ENCODE peak calls at places on chromosomes 5 and 9, in five cellular contexts. One of them, this sample, is unnamed. For H3K9me3, the result is how much of the 10 kb centered on the place peaks cover.

GRCh38 chr9:5899292-5899691 is 8.6 kb downstream of the MLANA start:
- DNase-seq in OCI-LY7: peak
- DNase-seq in adrenal gland: no peak
- DNase-seq in psoas muscle: no peak
- DNase-seq in AG04450: no peak
- DNase-seq in this sample: no peak

GRCh38 chr9:27564031-27564430 is 9.2 kb downstream of the C9orf72 start:
- DNase-seq in OCI-LY7: no peak
- DNase-seq in adrenal gland: no peak
- DNase-seq in psoas muscle: no peak
- DNase-seq in AG04450: no peak
- DNase-seq in this sample: no peak

GRCh38 chr9:102506391-102506790 is 488.7 kb upstream of the CYLC2 start:
- DNase-seq in OCI-LY7: no peak
- DNase-seq in adrenal gland: no peak
- DNase-seq in psoas muscle: no peak
- DNase-seq in AG04450: no peak
- DNase-seq in this sample: no peak

GRCh38 chr9:74771262-74771585 is 116.5 kb downstream of the TRPM6 start:
- DNase-seq in OCI-LY7: no peak
- DNase-seq in adrenal gland: no peak
- DNase-seq in psoas muscle: no peak
- DNase-seq in AG04450: no peak
- DNase-seq in this sample: no peak

GRCh38 chr9:82109626-82110025 is 121.1 kb downstream of the SPATA31D1 start:
- DNase-seq in OCI-LY7: no peak
- DNase-seq in adrenal gland: no peak
- DNase-seq in psoas muscle: no peak
- DNase-seq in AG04450: no peak
- DNase-seq in this sample: no peak

GRCh38 chr5:112413611-112414010 is 5.5 kb downstream of the EPB41L4A start:
- DNase-seq in OCI-LY7: no peak
- DNase-seq in adrenal gland: no peak
- DNase-seq in psoas muscle: no peak
- DNase-seq in AG04450: no peak
- DNase-seq in this sample: no peak

GRCh38 chr5:168822745-168823281 is 243.6 kb upstream of the PANK3 start:
- DNase-seq in OCI-LY7: no peak
- DNase-seq in adrenal gland: no peak
- DNase-seq in psoas muscle: no peak
- DNase-seq in AG04450: no peak
- DNase-seq in this sample: no peak

GRCh38 chr9:125472562-125472925 is 210.9 kb downstream of the GAPVD1 start:
- DNase-seq in OCI-LY7: no peak
- DNase-seq in adrenal gland: no peak
- DNase-seq in psoas muscle: no peak
- DNase-seq in AG04450: no peak
- DNase-seq in this sample: no peak

GRCh38 chr5:176768174-176768970 is 42.0 kb upstream of the UNC5A start:
- DNase-seq in OCI-LY7: no peak
- DNase-seq in adrenal gland: no peak
- DNase-seq in psoas muscle: no peak
- DNase-seq in AG04450: no peak
- DNase-seq in this sample: no peak

GRCh38 chr5:65062684-65063083 is 294.0 kb downstream of the CWC27 start:
- DNase-seq in OCI-LY7: no peak
- DNase-seq in adrenal gland: peak
- DNase-seq in psoas muscle: no peak
- DNase-seq in AG04450: peak
- DNase-seq in this sample: no peak

GRCh38 chr5:180589771-180590542 is 1.3 kb downstream of the SCGB3A1 start:
- DNase-seq in OCI-LY7: peak
- DNase-seq in adrenal gland: no peak
- DNase-seq in psoas muscle: no peak
- DNase-seq in AG04450: no peak
- DNase-seq in this sample: no peak

GRCh38 chr9:71209890-71210289 is 88.5 kb upstream of the TRPM3 start:
- DNase-seq in OCI-LY7: no peak
- DNase-seq in adrenal gland: no peak
- DNase-seq in psoas muscle: no peak
- DNase-seq in AG04450: no peak
- DNase-seq in this sample: no peak

GRCh38 chr5:1130218-1130946 is 18.5 kb upstream of the SLC12A7 start:
- DNase-seq in OCI-LY7: peak
- DNase-seq in adrenal gland: no peak
- DNase-seq in psoas muscle: no peak
- DNase-seq in AG04450: no peak
- DNase-seq in this sample: no peak

GRCh38 chr9:20207161-20207560 is 415.1 kb downstream of the MLLT3 start:
- DNase-seq in OCI-LY7: no peak
- DNase-seq in adrenal gland: no peak
- DNase-seq in psoas muscle: no peak
- DNase-seq in AG04450: no peak
- DNase-seq in this sample: no peak

GRCh38 chr5:128637031-128637430 is 99.0 kb upstream of the FBN2 start:
- DNase-seq in OCI-LY7: no peak
- DNase-seq in adrenal gland: no peak
- DNase-seq in psoas muscle: no peak
- DNase-seq in AG04450: peak
- DNase-seq in this sample: no peak

GRCh38 chr9:106861585-106862114 is 1.3 kb upstream of the ZNF462 start:
- DNase-seq in OCI-LY7: no peak
- DNase-seq in adrenal gland: peak
- DNase-seq in psoas muscle: no peak
- DNase-seq in AG04450: no peak
- DNase-seq in this sample: no peak

GRCh38 chr9:112218908-112219307 is 43.8 kb upstream of the SUSD1 start:
- DNase-seq in OCI-LY7: no peak
- DNase-seq in adrenal gland: no peak
- DNase-seq in psoas muscle: no peak
- DNase-seq in AG04450: no peak
- DNase-seq in this sample: no peak

GRCh38 chr9:119177141-119177540 is 192.1 kb downstream of the BRINP1 start:
- DNase-seq in OCI-LY7: no peak
- DNase-seq in adrenal gland: no peak
- DNase-seq in psoas muscle: no peak
- DNase-seq in AG04450: no peak
- DNase-seq in this sample: no peak

GRCh38 chr5:400282-401215 is 42.4 kb upstream of the EXOC3 start:
- DNase-seq in OCI-LY7: no peak
- DNase-seq in adrenal gland: no peak
- DNase-seq in psoas muscle: peak
- DNase-seq in AG04450: no peak
- DNase-seq in this sample: no peak

GRCh38 chr9:133952598-133953550 is 39.2 kb downstream of the VAV2 start:
- DNase-seq in OCI-LY7: no peak
- DNase-seq in adrenal gland: no peak
- DNase-seq in psoas muscle: peak
- DNase-seq in AG04450: no peak
- DNase-seq in this sample: no peak

GRCh38 chr5:40071870-40072269 is 607.8 kb upstream of the PTGER4 start:
- DNase-seq in OCI-LY7: no peak
- DNase-seq in adrenal gland: no peak
- DNase-seq in psoas muscle: no peak
- DNase-seq in AG04450: peak
- DNase-seq in this sample: no peak

GRCh38 chr5:148343049-148343413 is 7.7 kb downstream of the SPINK9 start:
- DNase-seq in OCI-LY7: no peak
- DNase-seq in adrenal gland: no peak
- DNase-seq in psoas muscle: no peak
- DNase-seq in AG04450: no peak
- DNase-seq in this sample: no peak

GRCh38 chr9:114950761-114951160 is 20.4 kb upstream of the TNFSF8 start:
- DNase-seq in OCI-LY7: no peak
- DNase-seq in adrenal gland: no peak
- DNase-seq in psoas muscle: no peak
- DNase-seq in AG04450: no peak
- DNase-seq in this sample: no peak

GRCh38 chr5:17400724-17401508 is 97.1 kb upstream of the TAF11L2 start:
- DNase-seq in OCI-LY7: no peak
- DNase-seq in adrenal gland: no peak
- DNase-seq in psoas muscle: no peak
- DNase-seq in AG04450: no peak
- DNase-seq in this sample: no peak

GRCh38 chr9:129685220-129685932 is 19.9 kb downstream of the PRRX2 start:
- DNase-seq in OCI-LY7: no peak
- DNase-seq in adrenal gland: no peak
- DNase-seq in psoas muscle: no peak
- DNase-seq in AG04450: no peak
- DNase-seq in this sample: no peak

GRCh38 chr5:54663876-54664275 is 146.3 kb downstream of the SNX18 start:
- DNase-seq in OCI-LY7: no peak
- DNase-seq in adrenal gland: peak
- DNase-seq in psoas muscle: peak
- DNase-seq in AG04450: peak
- DNase-seq in this sample: peak
- H3K4me3 ChIP-seq in OCI-LY7: no peak
- H3K4me3 ChIP-seq in adrenal gland: no peak
- H3K4me3 ChIP-seq in psoas muscle: no peak
- H3K4me3 ChIP-seq in AG04450: no peak
- H3K4me3 ChIP-seq in this sample: no peak

GRCh38 chr5:141258464-141258863 is 13.3 kb downstream of the PCDHB15 start:
- DNase-seq in OCI-LY7: no peak
- DNase-seq in adrenal gland: no peak
- DNase-seq in psoas muscle: no peak
- DNase-seq in AG04450: no peak
- DNase-seq in this sample: no peak

GRCh38 chr5:141258948-141259347 is 13.8 kb downstream of the PCDHB15 start:
- DNase-seq in OCI-LY7: no peak
- DNase-seq in adrenal gland: no peak
- DNase-seq in psoas muscle: no peak
- DNase-seq in AG04450: no peak
- DNase-seq in this sample: no peak

GRCh38 chr5:141260458-141261237 is 15.5 kb downstream of the PCDHB15 start:
- DNase-seq in OCI-LY7: peak
- DNase-seq in adrenal gland: no peak
- DNase-seq in psoas muscle: no peak
- DNase-seq in AG04450: no peak
- DNase-seq in this sample: peak

GRCh38 chr5:141261238-141261546 is 16.0 kb downstream of the PCDHB15 start:
- DNase-seq in OCI-LY7: no peak
- DNase-seq in adrenal gland: no peak
- DNase-seq in psoas muscle: no peak
- DNase-seq in AG04450: no peak
- DNase-seq in this sample: no peak
- H3K9me3 ChIP-seq in OCI-LY7: under half
- H3K9me3 ChIP-seq in adrenal gland: half or more
- H3K9me3 ChIP-seq in psoas muscle: half or more
- H3K9me3 ChIP-seq in AG04450: under half
- H3K9me3 ChIP-seq in this sample: under half

GRCh38 chr9:73155968-73156592 is 4.4 kb downstream of the ANXA1 start:
- DNase-seq in OCI-LY7: no peak
- DNase-seq in adrenal gland: no peak
- DNase-seq in psoas muscle: no peak
- DNase-seq in AG04450: no peak
- DNase-seq in this sample: no peak
- H3K27ac ChIP-seq in OCI-LY7: no peak
- H3K27ac ChIP-seq in adrenal gland: no peak
- H3K27ac ChIP-seq in psoas muscle: no peak
- H3K27ac ChIP-seq in AG04450: no peak
- H3K27ac ChIP-seq in this sample: no peak

GRCh38 chr9:97575673-97576048 is 57.5 kb downstream of the TSTD2 start:
- DNase-seq in OCI-LY7: no peak
- DNase-seq in adrenal gland: peak
- DNase-seq in psoas muscle: no peak
- DNase-seq in AG04450: no peak
- DNase-seq in this sample: no peak
- H3K4me3 ChIP-seq in OCI-LY7: no peak
- H3K4me3 ChIP-seq in adrenal gland: peak
- H3K4me3 ChIP-seq in psoas muscle: no peak
- H3K4me3 ChIP-seq in AG04450: no peak
- H3K4me3 ChIP-seq in this sample: no peak